ENCODE peak calls at places on chromosomes 6 and 20, in six cellular contexts. One of them, this sample, is unnamed.

GRCh38 chr20:13788167-13788834 is 3.5 kb downstream of the NDUFAF5 start:
- DNase-seq in dorsolateral prefrontal cortex: no peak
- DNase-seq in NT2/D1: peak; percentile 25
- DNase-seq in AG04450: no peak
- DNase-seq in cardiac fibroblast: peak; percentile 73
- DNase-seq in tibial nerve: peak; percentile 32
- DNase-seq in this sample: peak; percentile 90

GRCh38 chr20:46084805-46085792 is 4.7 kb downstream of the NCOA5 start:
- DNase-seq in dorsolateral prefrontal cortex: no peak
- DNase-seq in NT2/D1: no peak
- DNase-seq in AG04450: no peak
- DNase-seq in cardiac fibroblast: peak; percentile 58
- DNase-seq in tibial nerve: peak; percentile 40
- DNase-seq in this sample: peak; percentile 44

GRCh38 chr6:170189236-170189635 is 101.6 kb downstream of the DLL1 start:
- DNase-seq in dorsolateral prefrontal cortex: no peak
- DNase-seq in NT2/D1: no peak
- DNase-seq in AG04450: no peak
- DNase-seq in cardiac fibroblast: no peak
- DNase-seq in tibial nerve: peak; percentile 1
- DNase-seq in this sample: no peak

GRCh38 chr6:17289491-17290106 is 8.4 kb downstream of the RBM24 start:
- DNase-seq in dorsolateral prefrontal cortex: no peak
- DNase-seq in NT2/D1: no peak
- DNase-seq in AG04450: no peak
- DNase-seq in cardiac fibroblast: peak; percentile 41
- DNase-seq in tibial nerve: peak; percentile 23
- DNase-seq in this sample: no peak

GRCh38 chr6:37160922-37161778 is 8.8 kb upstream of the PIM1 start:
- DNase-seq in dorsolateral prefrontal cortex: no peak
- DNase-seq in NT2/D1: no peak
- DNase-seq in AG04450: no peak
- DNase-seq in cardiac fibroblast: peak; percentile 92
- DNase-seq in tibial nerve: no peak
- DNase-seq in this sample: peak; percentile 68

GRCh38 chr6:43061861-43062260 is 2.4 kb downstream of the KLC4 start:
- DNase-seq in dorsolateral prefrontal cortex: no peak
- DNase-seq in NT2/D1: no peak
- DNase-seq in AG04450: no peak
- DNase-seq in cardiac fibroblast: no peak
- DNase-seq in tibial nerve: no peak
- DNase-seq in this sample: peak; percentile 47

GRCh38 chr6:140960566-140960965 is 1172.2 kb upstream of the GJE1 start:
- DNase-seq in dorsolateral prefrontal cortex: no peak
- DNase-seq in NT2/D1: no peak
- DNase-seq in AG04450: no peak
- DNase-seq in cardiac fibroblast: peak; percentile 36
- DNase-seq in tibial nerve: no peak
- DNase-seq in this sample: peak; percentile 60

GRCh38 chr20:38426006-38426405 is 9.1 kb downstream of the SNHG17 start:
- DNase-seq in dorsolateral prefrontal cortex: no peak
- DNase-seq in NT2/D1: no peak
- DNase-seq in AG04450: peak; percentile 69
- DNase-seq in cardiac fibroblast: peak; percentile 79
- DNase-seq in tibial nerve: no peak
- DNase-seq in this sample: peak; percentile 93

GRCh38 chr6:94045473-94045872 is 626.1 kb upstream of the EPHA7 start:
- DNase-seq in dorsolateral prefrontal cortex: no peak
- DNase-seq in NT2/D1: peak; percentile 9
- DNase-seq in AG04450: no peak
- DNase-seq in cardiac fibroblast: no peak
- DNase-seq in tibial nerve: no peak
- DNase-seq in this sample: no peak

GRCh38 chr20:44115762-44116644 is 71.0 kb downstream of the JPH2 start:
- DNase-seq in dorsolateral prefrontal cortex: no peak
- DNase-seq in NT2/D1: no peak
- DNase-seq in AG04450: no peak
- DNase-seq in cardiac fibroblast: no peak
- DNase-seq in tibial nerve: no peak
- DNase-seq in this sample: no peak

GRCh38 chr6:48111143-48111506 is at the start of gene PTCHD4:
- DNase-seq in dorsolateral prefrontal cortex: no peak
- DNase-seq in NT2/D1: peak; percentile 11
- DNase-seq in AG04450: peak; percentile 6
- DNase-seq in cardiac fibroblast: peak; percentile 50
- DNase-seq in tibial nerve: no peak
- DNase-seq in this sample: peak; percentile 65

GRCh38 chr6:34951741-34952140 is 62.7 kb downstream of the ANKS1A start:
- DNase-seq in dorsolateral prefrontal cortex: no peak
- DNase-seq in NT2/D1: no peak
- DNase-seq in AG04450: no peak
- DNase-seq in cardiac fibroblast: no peak
- DNase-seq in tibial nerve: no peak
- DNase-seq in this sample: no peak

GRCh38 chr6:143223895-143224294 is 163.2 kb downstream of the AIG1 start:
- DNase-seq in dorsolateral prefrontal cortex: no peak
- DNase-seq in NT2/D1: no peak
- DNase-seq in AG04450: no peak
- DNase-seq in cardiac fibroblast: peak; percentile 50
- DNase-seq in tibial nerve: peak; percentile 16
- DNase-seq in this sample: peak; percentile 50

GRCh38 chr6:169622618-169623017 is 79.2 kb downstream of the WDR27 start:
- DNase-seq in dorsolateral prefrontal cortex: no peak
- DNase-seq in NT2/D1: no peak
- DNase-seq in AG04450: no peak
- DNase-seq in cardiac fibroblast: peak; percentile 25
- DNase-seq in tibial nerve: no peak
- DNase-seq in this sample: peak; percentile 76

GRCh38 chr6:33696538-33697518 is 14.7 kb downstream of the UQCC2 start:
- DNase-seq in dorsolateral prefrontal cortex: no peak
- DNase-seq in NT2/D1: no peak
- DNase-seq in AG04450: peak; percentile 15
- DNase-seq in cardiac fibroblast: peak; percentile 95
- DNase-seq in tibial nerve: no peak
- DNase-seq in this sample: peak; percentile 73

GRCh38 chr6:63580704-63580961 is 8.4 kb downstream of the LOC128125822 start:
- DNase-seq in dorsolateral prefrontal cortex: no peak
- DNase-seq in NT2/D1: no peak
- DNase-seq in AG04450: no peak
- DNase-seq in cardiac fibroblast: no peak
- DNase-seq in tibial nerve: no peak
- DNase-seq in this sample: no peak

GRCh38 chr20:52217689-52218395 is 26.3 kb upstream of the ZFP64 start:
- DNase-seq in dorsolateral prefrontal cortex: no peak
- DNase-seq in NT2/D1: no peak
- DNase-seq in AG04450: no peak
- DNase-seq in cardiac fibroblast: no peak
- DNase-seq in tibial nerve: no peak
- DNase-seq in this sample: no peak

GRCh38 chr6:45959534-45960195 is 56.0 kb downstream of the CLIC5 start:
- DNase-seq in dorsolateral prefrontal cortex: no peak
- DNase-seq in NT2/D1: no peak
- DNase-seq in AG04450: no peak
- DNase-seq in cardiac fibroblast: peak; percentile 48
- DNase-seq in tibial nerve: no peak
- DNase-seq in this sample: peak; percentile 53

GRCh38 chr6:96299525-96299924 is 222.1 kb upstream of the UFL1 start:
- DNase-seq in dorsolateral prefrontal cortex: no peak
- DNase-seq in NT2/D1: no peak
- DNase-seq in AG04450: no peak
- DNase-seq in cardiac fibroblast: no peak
- DNase-seq in tibial nerve: no peak
- DNase-seq in this sample: no peak

GRCh38 chr6:26045046-26045938 is 41.9 kb upstream of the HFE start:
- DNase-seq in dorsolateral prefrontal cortex: no peak
- DNase-seq in NT2/D1: peak; percentile 75
- DNase-seq in AG04450: peak; percentile 82
- DNase-seq in cardiac fibroblast: peak; percentile 95
- DNase-seq in tibial nerve: peak; percentile 99
- DNase-seq in this sample: peak; percentile 96

GRCh38 chr6:84623956-84624680 is 140.3 kb downstream of the TBX18 start:
- DNase-seq in dorsolateral prefrontal cortex: no peak
- DNase-seq in NT2/D1: no peak
- DNase-seq in AG04450: no peak
- DNase-seq in cardiac fibroblast: peak; percentile 97
- DNase-seq in tibial nerve: peak; percentile 26
- DNase-seq in this sample: peak; percentile 91

GRCh38 chr20:37265152-37265551 is 3.5 kb upstream of the GHRH start:
- DNase-seq in dorsolateral prefrontal cortex: no peak
- DNase-seq in NT2/D1: no peak
- DNase-seq in AG04450: no peak
- DNase-seq in cardiac fibroblast: no peak
- DNase-seq in tibial nerve: no peak
- DNase-seq in this sample: no peak

GRCh38 chr6:68876792-68877493 is 241.9 kb downstream of the ADGRB3 start:
- DNase-seq in dorsolateral prefrontal cortex: no peak
- DNase-seq in NT2/D1: peak; percentile 2
- DNase-seq in AG04450: no peak
- DNase-seq in cardiac fibroblast: peak; percentile 42
- DNase-seq in tibial nerve: no peak
- DNase-seq in this sample: peak; percentile 47

GRCh38 chr6:13807691-13808090 is 6.7 kb downstream of the MCUR1 start:
- DNase-seq in dorsolateral prefrontal cortex: no peak
- DNase-seq in NT2/D1: no peak
- DNase-seq in AG04450: no peak
- DNase-seq in cardiac fibroblast: peak; percentile 52
- DNase-seq in tibial nerve: no peak
- DNase-seq in this sample: peak; percentile 25

GRCh38 chr6:117547688-117548621 is 54.4 kb downstream of the GOPC start:
- DNase-seq in dorsolateral prefrontal cortex: peak; percentile 47
- DNase-seq in NT2/D1: no peak
- DNase-seq in AG04450: no peak
- DNase-seq in cardiac fibroblast: peak; percentile 56
- DNase-seq in tibial nerve: peak; percentile 34
- DNase-seq in this sample: peak; percentile 62

GRCh38 chr6:71724456-71725180 is 161.7 kb upstream of the RIMS1 start:
- DNase-seq in dorsolateral prefrontal cortex: no peak
- DNase-seq in NT2/D1: no peak
- DNase-seq in AG04450: no peak
- DNase-seq in cardiac fibroblast: no peak
- DNase-seq in tibial nerve: no peak
- DNase-seq in this sample: no peak

GRCh38 chr6:18087396-18088165 is 34.9 kb downstream of the NHLRC1 start:
- DNase-seq in dorsolateral prefrontal cortex: no peak
- DNase-seq in NT2/D1: no peak
- DNase-seq in AG04450: no peak
- DNase-seq in cardiac fibroblast: no peak
- DNase-seq in tibial nerve: no peak
- DNase-seq in this sample: no peak

GRCh38 chr6:100304575-100304974 is 160.1 kb downstream of the SIM1 start:
- DNase-seq in dorsolateral prefrontal cortex: no peak
- DNase-seq in NT2/D1: no peak
- DNase-seq in AG04450: no peak
- DNase-seq in cardiac fibroblast: no peak
- DNase-seq in tibial nerve: no peak
- DNase-seq in this sample: peak; percentile 18

GRCh38 chr6:100309174-100309573 is 155.5 kb downstream of the SIM1 start:
- DNase-seq in dorsolateral prefrontal cortex: no peak
- DNase-seq in NT2/D1: no peak
- DNase-seq in AG04450: no peak
- DNase-seq in cardiac fibroblast: no peak
- DNase-seq in tibial nerve: no peak
- DNase-seq in this sample: no peak

GRCh38 chr6:100311707-100312266 is 152.9 kb downstream of the SIM1 start:
- DNase-seq in dorsolateral prefrontal cortex: no peak
- DNase-seq in NT2/D1: no peak
- DNase-seq in AG04450: peak; percentile 6
- DNase-seq in cardiac fibroblast: no peak
- DNase-seq in tibial nerve: no peak
- DNase-seq in this sample: peak; percentile 45

GRCh38 chr6:100305237-100305869 is 159.4 kb downstream of the SIM1 start:
- DNase-seq in dorsolateral prefrontal cortex: no peak
- DNase-seq in NT2/D1: no peak
- DNase-seq in AG04450: no peak
- DNase-seq in cardiac fibroblast: no peak
- DNase-seq in tibial nerve: no peak
- DNase-seq in this sample: no peak

GRCh38 chr6:100307561-100307960 is 157.2 kb downstream of the SIM1 start:
- DNase-seq in dorsolateral prefrontal cortex: no peak
- DNase-seq in NT2/D1: peak; percentile 3
- DNase-seq in AG04450: no peak
- DNase-seq in cardiac fibroblast: no peak
- DNase-seq in tibial nerve: no peak
- DNase-seq in this sample: no peak
- H3K4me3 ChIP-seq in dorsolateral prefrontal cortex: no peak overlapping the region
- H3K4me3 ChIP-seq in NT2/D1: no peak overlapping the region
- H3K4me3 ChIP-seq in AG04450: no peak overlapping the region
- H3K4me3 ChIP-seq in cardiac fibroblast: no peak overlapping the region
- H3K4me3 ChIP-seq in tibial nerve: no peak overlapping the region
- H3K4me3 ChIP-seq in this sample: no peak overlapping the region

GRCh38 chr6:98142839-98143238 is 691.5 kb upstream of the POU3F2 start:
- DNase-seq in dorsolateral prefrontal cortex: no peak
- DNase-seq in NT2/D1: no peak
- DNase-seq in AG04450: no peak
- DNase-seq in cardiac fibroblast: no peak
- DNase-seq in tibial nerve: no peak
- DNase-seq in this sample: no peak
- H3K4me3 ChIP-seq in dorsolateral prefrontal cortex: no peak overlapping the region
- H3K4me3 ChIP-seq in NT2/D1: no peak overlapping the region
- H3K4me3 ChIP-seq in AG04450: no peak overlapping the region
- H3K4me3 ChIP-seq in cardiac fibroblast: no peak overlapping the region
- H3K4me3 ChIP-seq in tibial nerve: no peak overlapping the region
- H3K4me3 ChIP-seq in this sample: no peak overlapping the region

GRCh38 chr6:28107506-28107905 is 16.9 kb upstream of the ZSCAN16 start:
- DNase-seq in dorsolateral prefrontal cortex: no peak
- DNase-seq in NT2/D1: no peak
- DNase-seq in AG04450: no peak
- DNase-seq in cardiac fibroblast: no peak
- DNase-seq in tibial nerve: no peak
- DNase-seq in this sample: no peak

GRCh38 chr6:28105286-28105685 is 19.1 kb upstream of the ZSCAN16 start:
- DNase-seq in dorsolateral prefrontal cortex: no peak
- DNase-seq in NT2/D1: no peak
- DNase-seq in AG04450: no peak
- DNase-seq in cardiac fibroblast: no peak
- DNase-seq in tibial nerve: no peak
- DNase-seq in this sample: peak; percentile 37

GRCh38 chr6:28104392-28105250 is 19.8 kb upstream of the ZSCAN16 start:
- DNase-seq in dorsolateral prefrontal cortex: peak; percentile 73
- DNase-seq in NT2/D1: peak; percentile 58
- DNase-seq in AG04450: no peak
- DNase-seq in cardiac fibroblast: peak; percentile 80
- DNase-seq in tibial nerve: peak; percentile 63
- DNase-seq in this sample: peak; percentile 82
- H3K4me3 ChIP-seq in dorsolateral prefrontal cortex: peak overlapping the region; percentile 82
- H3K4me3 ChIP-seq in NT2/D1: peak overlapping the region; percentile 64
- H3K4me3 ChIP-seq in AG04450: peak overlapping the region; percentile 78
- H3K4me3 ChIP-seq in cardiac fibroblast: peak overlapping the region; percentile 71
- H3K4me3 ChIP-seq in tibial nerve: peak overlapping the region; percentile 73
- H3K4me3 ChIP-seq in this sample: peak overlapping the region; percentile 85

DNA sequence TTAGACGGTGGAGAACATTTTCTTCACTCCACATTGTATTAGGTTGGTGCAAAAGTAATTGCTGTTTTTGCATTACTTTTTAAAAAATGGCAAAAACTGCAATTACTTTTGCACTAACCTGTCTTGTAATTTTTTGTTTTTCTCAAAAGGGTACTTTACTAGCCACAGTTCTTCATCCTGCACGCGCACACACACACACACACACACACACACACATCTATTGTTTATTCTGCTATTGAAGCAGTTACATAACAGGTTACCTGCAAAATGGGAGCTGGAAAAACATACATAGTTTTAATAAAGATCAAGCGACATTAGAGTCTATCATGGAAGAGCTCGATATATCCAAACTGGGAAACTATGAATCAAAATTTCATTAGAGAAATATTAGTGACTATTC is 235.2 kb downstream of the SIM1 start:
- DNase-seq in dorsolateral prefrontal cortex: no peak
- DNase-seq in NT2/D1: no peak
- DNase-seq in AG04450: no peak
- DNase-seq in cardiac fibroblast: no peak
- DNase-seq in tibial nerve: no peak
- DNase-seq in this sample: no peak
- H3K4me3 ChIP-seq in dorsolateral prefrontal cortex: peak overlapping the region; percentile 62
- H3K4me3 ChIP-seq in NT2/D1: no peak overlapping the region
- H3K4me3 ChIP-seq in AG04450: no peak overlapping the region
- H3K4me3 ChIP-seq in cardiac fibroblast: no peak overlapping the region
- H3K4me3 ChIP-seq in tibial nerve: peak overlapping the region; percentile 42
- H3K4me3 ChIP-seq in this sample: no peak overlapping the region